ENCODE peak calls at places on chromosomes 13 and 19, in ten cellular contexts. M is H54; C is GM12865; S is stimulated activated CD8-positive, alpha-beta memory T cell treated with anti-CD3 and anti-CD28 coated beads, Interleukin-7, amount 100 ng/mL, for 1 hour; P is stimulated activated CD4-positive, alpha-beta T cell treated with anti-CD3 and anti-CD28 coated beads, Interleukin-12 subunit alpha, Interleukin-12 subunit beta, amount 100 ng/mL, for 48 hours; W is amygdala; T is coronary artery; A is cerebellar nuclear complex; H is ACHN; R is IMR-90. V is an unnamed sample.

GRCh38 chr13:95745752-95746151 is 68.8 kb downstream of the DNAJC3 start:
- DNase-seq in R (no peak), T (no peak), W (no peak), P (no peak), H (no peak), C (no peak), S (no peak), A (no peak), M (no peak), V (peak)

GRCh38 chr19:38388310-38389100 is at the start of gene SPRED3:
- DNase-seq in W (no peak), P (no peak), R (peak), H (peak), S (no peak), T (no peak), A (no peak), M (peak), C (no peak), V (peak)

GRCh38 chr13:104477256-104477655 is 1411.0 kb upstream of the SLC10A2 start:
- DNase-seq in H (no peak), R (no peak), T (no peak), C (no peak), S (no peak), P (no peak), A (no peak), W (no peak), M (no peak), V (no peak)

GRCh38 chr13:113745059-113745458 is 14.0 kb upstream of the TMEM255B start:
- DNase-seq in W (no peak), M (no peak), A (no peak), T (no peak), C (no peak), S (no peak), P (no peak), H (no peak), R (no peak), V (no peak)

GRCh38 chr19:7850429-7850819 is 20.4 kb downstream of the EVI5L start:
- DNase-seq in T (no peak), R (peak), M (no peak), W (no peak), S (no peak), C (no peak), A (no peak), H (no peak), P (no peak), V (no peak)

GRCh38 chr13:50094615-50095293 is 79.5 kb downstream of the KCNRG start:
- DNase-seq in P (no peak), W (no peak), S (no peak), R (peak), M (no peak), T (no peak), H (no peak), C (no peak), A (no peak), V (no peak)

GRCh38 chr13:25493930-25494707 is 122.3 kb downstream of the ATP8A2 start:
- DNase-seq in H (peak), M (no peak), T (no peak), S (no peak), W (no peak), C (no peak), P (no peak), A (no peak), R (no peak), V (no peak)

GRCh38 chr19:4318460-4318859 is 14.1 kb downstream of the FSD1 start:
- DNase-seq in S (no peak), M (no peak), W (no peak), P (no peak), R (no peak), A (no peak), H (no peak), T (no peak), C (no peak), V (no peak)

GRCh38 chr13:110913911-110914292 is 967 bp downstream of the ANKRD10 start:
- DNase-seq in R (no peak), P (no peak), C (no peak), W (no peak), H (no peak), T (no peak), M (no peak), S (no peak), A (no peak), V (no peak)

GRCh38 chr13:99868767-99869166 is 102.8 kb downstream of the ZIC5 start:
- DNase-seq in M (no peak), W (no peak), H (no peak), S (no peak), A (no peak), P (no peak), C (no peak), R (no peak), T (no peak), V (no peak)

GRCh38 chr19:47821460-47822020 is at the start of gene CRX:
- DNase-seq in S (no peak), H (no peak), P (no peak), C (no peak), M (no peak), R (no peak), W (no peak), A (no peak), T (no peak), V (no peak)

GRCh38 chr19:38653028-38653571 is 5.7 kb downstream of the ACTN4 start:
- DNase-seq in S (no peak), M (no peak), R (peak), H (no peak), W (no peak), P (no peak), A (no peak), T (no peak), C (no peak), V (no peak)

GRCh38 chr19:3683866-3684816 is 16.1 kb downstream of the PIP5K1C start:
- DNase-seq in M (no peak), T (no peak), R (peak), W (no peak), A (no peak), C (peak), H (peak), S (no peak), P (no peak), V (no peak)

GRCh38 chr19:32063601-32064000 is 281.8 kb upstream of the ZNF507 start:
- DNase-seq in M (no peak), H (no peak), P (no peak), T (no peak), W (no peak), C (no peak), R (no peak), A (no peak), S (no peak), V (no peak)

GRCh38 chr19:18897108-18898029 is 1.4 kb upstream of the CERS1 start:
- DNase-seq in T (no peak), A (no peak), W (no peak), C (no peak), M (no peak), H (no peak), S (no peak), P (no peak), R (no peak), V (peak)

GRCh38 chr13:46492946-46493345 is 60.0 kb upstream of the LRCH1 start:
- DNase-seq in P (no peak), W (no peak), C (peak), M (peak), T (no peak), A (no peak), H (peak), S (no peak), R (peak), V (peak)

GRCh38 chr19:10113964-10114650 is 2.6 kb downstream of the P2RY11 start:
- DNase-seq in A (no peak), P (no peak), C (peak), T (no peak), R (no peak), W (no peak), H (no peak), M (no peak), S (no peak), V (peak)

GRCh38 chr13:98445340-98446233 is 131.3 kb downstream of the STK24 start:
- DNase-seq in T (no peak), M (peak), H (peak), P (peak), S (peak), W (no peak), A (no peak), C (peak), R (peak), V (peak)

GRCh38 chr13:33052446-33052845 is 36.2 kb downstream of the KL start:
- DNase-seq in T (no peak), A (no peak), S (no peak), P (no peak), C (no peak), H (no peak), W (no peak), M (no peak), R (peak), V (no peak)

GRCh38 chr13:59863621-59864020 is 300.1 kb downstream of the DIAPH3 start:
- DNase-seq in P (no peak), T (no peak), H (no peak), R (no peak), M (no peak), A (no peak), W (no peak), S (no peak), C (no peak), V (no peak)

GRCh38 chr19:10422846-10423245 is 2.5 kb downstream of the PDE4A start:
- DNase-seq in C (no peak), T (no peak), H (no peak), A (no peak), M (no peak), R (no peak), P (no peak), S (no peak), W (no peak), V (no peak)

GRCh38 chr13:113900646-113901045 is 36.8 kb upstream of the GAS6 start:
- DNase-seq in T (no peak), W (no peak), M (no peak), A (no peak), H (no peak), S (no peak), R (no peak), C (no peak), P (no peak), V (no peak)

GRCh38 chr13:34591163-34591562 is 350.9 kb upstream of the NBEA start:
- DNase-seq in S (no peak), T (no peak), P (no peak), H (no peak), C (no peak), W (no peak), A (no peak), R (no peak), M (no peak), V (no peak)

GRCh38 chr19:42207767-42208259 is 9.7 kb downstream of the DEDD2 start:
- DNase-seq in P (no peak), C (no peak), A (no peak), W (no peak), R (peak), S (no peak), H (peak), M (peak), T (no peak), V (no peak)

GRCh38 chr19:35757231-35757748 is 461 bp upstream of the HSPB6 start:
- DNase-seq in C (no peak), H (peak), M (peak), R (peak), W (no peak), A (no peak), S (no peak), P (no peak), T (peak), V (peak)

GRCh38 chr13:51502206-51502651 is 49.4 kb upstream of the INTS6 start:
- DNase-seq in R (peak), C (peak), P (peak), W (no peak), T (no peak), A (no peak), S (no peak), H (no peak), M (no peak), V (no peak)

GRCh38 chr19:9070066-9070465 is 16.8 kb upstream of the OR1M1 start:
- DNase-seq in W (no peak), S (no peak), M (no peak), P (no peak), A (no peak), C (no peak), H (no peak), R (no peak), T (no peak), V (no peak)

GRCh38 chr19:5880604-5881078 is 10.3 kb upstream of the FUT5 start:
- DNase-seq in T (no peak), H (peak), R (peak), M (no peak), A (no peak), C (no peak), W (no peak), S (no peak), P (no peak), V (peak)

GRCh38 chr19:48391100-48392005 is at the start of gene KDELR1:
- DNase-seq in W (peak), S (peak), T (peak), P (peak), A (no peak), R (peak), M (no peak), C (peak), H (peak), V (peak)

GRCh38 chr13:46127336-46128023 is 22.6 kb upstream of the CPB2 start:
- DNase-seq in S (no peak), P (no peak), R (no peak), W (no peak), C (no peak), A (no peak), M (no peak), H (no peak), T (no peak), V (no peak)

GRCh38 chr19:51097166-51097736 is 11.0 kb downstream of the CTU1 start:
- DNase-seq in W (no peak), T (no peak), S (peak), C (peak), R (peak), P (peak), M (peak), A (no peak), H (peak), V (peak)

GRCh38 chr19:13150187-13150918 is at the start of the genes IER2 and STX10:
- DNase-seq in W (peak), H (peak), C (peak), R (peak), A (no peak), M (peak), T (peak), P (peak), S (peak), V (peak)

GRCh38 chr19:58317481-58318072 is 9.2 kb upstream of the ZSCAN22 start:
- DNase-seq in M (no peak), S (no peak), A (no peak), C (peak), W (no peak), R (peak), P (no peak), H (peak), T (no peak), V (peak)

GRCh38 chr13:103308700-103309099 is 242.5 kb upstream of the SLC10A2 start:
- DNase-seq in R (no peak), P (no peak), C (no peak), A (no peak), S (no peak), W (no peak), T (no peak), M (no peak), H (no peak), V (no peak)

GRCh38 chr19:55652311-55653078 is 2.3 kb upstream of the U2AF2 start:
- DNase-seq in S (no peak), P (no peak), R (no peak), W (no peak), M (no peak), C (no peak), A (no peak), H (no peak), T (peak), V (no peak)

GRCh38 chr13:34941835-34942731 is at the start of gene NBEA:
- DNase-seq in M (peak), A (no peak), P (peak), S (peak), T (peak), R (peak), W (peak), C (peak), H (peak), V (peak)

GRCh38 chr13:76385606-76386005 is 500.6 kb downstream of the KCTD12 start:
- DNase-seq in M (no peak), T (no peak), W (no peak), S (no peak), P (no peak), A (no peak), H (no peak), C (no peak), R (no peak), V (no peak)

GRCh38 chr19:40233811-40234389 is 7.4 kb upstream of the CCNP start:
- DNase-seq in T (no peak), H (no peak), C (no peak), S (no peak), P (no peak), M (no peak), W (no peak), R (no peak), A (no peak), V (no peak)